ENCODE peak calls at places on chromosomes 12 and 14, in seven cellular contexts. W is GM12878, N is K562, Y is GM12891, K is SK-N-SH, R is H1, G is HepG2. S is an unnamed sample.

GRCh38 chr12:107557026-107557425 is 128.6 kb upstream of the PWP1 start:
- DNase-seq in W (no peak), N (no peak), Y (no peak), K (no peak), R (no peak), G (no peak), S (no peak)

GRCh38 chr12:63752283-63752682 is 27.4 kb upstream of the RXYLT1 start:
- DNase-seq in W (no peak), N (no peak), Y (no peak), K (no peak), R (no peak), G (no peak), S (no peak)

GRCh38 chr14:33477752-33478151 is 473.1 kb downstream of the EGLN3 start:
- DNase-seq in W (no peak), N (no peak), Y (no peak), K (no peak), R (no peak), G (no peak), S (no peak)

GRCh38 chr12:23525450-23526072 is 423.9 kb downstream of the SOX5 start:
- DNase-seq in W (no peak), N (no peak), Y (no peak), K (no peak), R (no peak), G (peak; percentile 38), S (no peak)

GRCh38 chr12:108570743-108571603 is 8.6 kb downstream of the ISCU start:
- DNase-seq in W (no peak), N (no peak), Y (no peak), K (no peak), R (no peak), G (peak; percentile 12), S (no peak)

GRCh38 chr12:51450816-51451215 is 26.2 kb downstream of the SLC4A8 start:
- DNase-seq in W (no peak), N (no peak), Y (no peak), K (no peak), R (no peak), G (no peak), S (no peak)

GRCh38 chr12:118743896-118744700 is 237.2 kb upstream of the SRRM4 start:
- DNase-seq in W (no peak), N (no peak), Y (no peak), K (peak; percentile 34), R (no peak), G (no peak), S (no peak)

GRCh38 chr14:68892961-68893360 is 86.1 kb downstream of the ACTN1 start:
- DNase-seq in W (no peak), N (peak; percentile 17), Y (no peak), K (no peak), R (no peak), G (no peak), S (no peak)

GRCh38 chr14:33842299-33842698 is 108.6 kb downstream of the EGLN3 start:
- DNase-seq in W (no peak), N (no peak), Y (no peak), K (no peak), R (no peak), G (no peak), S (no peak)

GRCh38 chr14:84750284-84750683 is 779.7 kb upstream of the FLRT2 start:
- DNase-seq in W (no peak), N (no peak), Y (no peak), K (no peak), R (no peak), G (no peak), S (no peak)

GRCh38 chr12:16112151-16112550 is 165.3 kb downstream of the SLC15A5 start:
- DNase-seq in W (no peak), N (no peak), Y (no peak), K (no peak), R (no peak), G (no peak), S (no peak)

GRCh38 chr14:100100032-100100405 is 34.8 kb downstream of the EVL start:
- DNase-seq in W (no peak), N (no peak), Y (no peak), K (no peak), R (no peak), G (no peak), S (no peak)

GRCh38 chr12:50197297-50197727 is 30.1 kb upstream of the CERS5 start:
- DNase-seq in W (no peak), N (no peak), Y (no peak), K (no peak), R (no peak), G (no peak), S (no peak)

GRCh38 chr12:25377475-25378179 is 126.9 kb upstream of the KRAS start:
- DNase-seq in W (no peak), N (no peak), Y (no peak), K (no peak), R (no peak), G (no peak), S (no peak)

GRCh38 chr14:95262511-95262891 is 57.2 kb downstream of the CLMN start:
- DNase-seq in W (no peak), N (no peak), Y (no peak), K (no peak), R (no peak), G (no peak), S (no peak)

GRCh38 chr12:109625131-109625559 is 51.6 kb downstream of the MVK start:
- DNase-seq in W (no peak), N (peak; percentile 31), Y (no peak), K (peak; percentile 85), R (no peak), G (no peak), S (no peak)

GRCh38 chr12:2691340-2692111 is 103.2 kb upstream of the FKBP4 start:
- DNase-seq in W (peak; percentile 15), N (peak; percentile 29), Y (peak; percentile 70), K (no peak), R (no peak), G (no peak), S (peak; percentile 53)

GRCh38 chr12:90234455-90234854 is 525.8 kb upstream of the ATP2B1 start:
- DNase-seq in W (no peak), N (no peak), Y (no peak), K (no peak), R (no peak), G (no peak), S (no peak)

GRCh38 chr14:64209428-64210165 is 84.6 kb downstream of the ESR2 start:
- DNase-seq in W (peak; percentile 48), N (no peak), Y (no peak), K (no peak), R (no peak), G (no peak), S (no peak)

GRCh38 chr12:4379410-4379809 is at the start of gene FGF23:
- DNase-seq in W (no peak), N (peak; percentile 19), Y (no peak), K (no peak), R (peak; percentile 19), G (peak; percentile 6), S (no peak)

GRCh38 chr12:23060161-23060560 is 435.2 kb downstream of the ETNK1 start:
- DNase-seq in W (no peak), N (no peak), Y (no peak), K (no peak), R (no peak), G (no peak), S (no peak)

DNA sequence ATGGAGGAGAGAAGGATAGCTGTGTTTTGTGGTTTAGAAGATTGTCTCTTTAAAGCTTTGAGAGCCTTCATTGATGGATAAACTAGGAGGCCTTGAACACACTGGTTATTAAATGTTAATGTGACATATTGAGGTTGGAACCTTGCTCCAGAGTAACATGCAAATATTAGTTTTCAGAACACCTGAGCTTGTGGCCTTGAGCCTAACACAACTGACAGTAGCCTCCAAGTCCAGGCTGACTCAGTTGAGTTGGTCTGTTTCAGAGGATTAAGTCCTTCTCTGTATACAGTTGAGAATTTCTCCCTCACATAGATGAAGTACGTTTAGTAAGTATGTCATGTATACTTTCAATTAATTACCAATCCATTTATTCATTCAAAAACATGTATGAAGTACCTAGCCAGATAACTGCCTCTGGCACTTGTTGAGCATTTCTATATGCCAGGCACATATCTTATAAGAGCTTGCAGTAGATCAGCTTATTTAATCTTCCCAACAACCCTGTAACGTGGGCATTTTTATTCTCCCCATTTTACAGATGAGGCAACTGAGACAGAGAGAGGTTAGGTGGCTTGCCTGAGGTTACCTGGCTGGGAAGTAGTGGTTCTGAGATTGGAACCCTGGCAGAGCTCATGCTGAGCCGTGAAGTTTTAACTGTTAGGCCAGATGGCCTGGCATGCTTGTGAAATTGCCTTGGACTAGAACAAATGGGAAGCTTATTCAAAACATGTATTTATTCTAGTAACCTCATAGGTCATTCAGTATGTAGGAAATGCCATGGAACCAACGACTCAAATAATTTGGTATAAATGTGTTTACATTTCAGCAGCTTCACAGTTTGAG is 63.6 kb downstream of the ELK3 start:
- DNase-seq in W (no peak), N (no peak), Y (no peak), K (no peak), R (no peak), G (peak; percentile 67), S (no peak)
- TF ChIP-seq TAF1 in W (no peak), N (no peak), Y (no peak), K (no peak), R (no peak), G (no peak), S (no peak)

GRCh38 chr14:97218713-97219355 is 421.7 kb downstream of the VRK1 start:
- DNase-seq in W (no peak), N (no peak), Y (no peak), K (peak; percentile 19), R (peak; percentile 25), G (no peak), S (no peak)
- TF ChIP-seq POLR2AphosphoS5 in W (no peak), N (no peak), Y (no peak), K (no peak), R (no peak), G (no peak), S (no peak)

GRCh38 chr14:67373347-67373746 is 13.2 kb downstream of the EIF2S1 start:
- DNase-seq in W (peak; percentile 15), N (no peak), Y (no peak), K (no peak), R (no peak), G (no peak), S (no peak)

GRCh38 chr14:67372833-67373232 is 12.7 kb downstream of the EIF2S1 start:
- DNase-seq in W (no peak), N (no peak), Y (no peak), K (no peak), R (no peak), G (no peak), S (no peak)

DNA sequence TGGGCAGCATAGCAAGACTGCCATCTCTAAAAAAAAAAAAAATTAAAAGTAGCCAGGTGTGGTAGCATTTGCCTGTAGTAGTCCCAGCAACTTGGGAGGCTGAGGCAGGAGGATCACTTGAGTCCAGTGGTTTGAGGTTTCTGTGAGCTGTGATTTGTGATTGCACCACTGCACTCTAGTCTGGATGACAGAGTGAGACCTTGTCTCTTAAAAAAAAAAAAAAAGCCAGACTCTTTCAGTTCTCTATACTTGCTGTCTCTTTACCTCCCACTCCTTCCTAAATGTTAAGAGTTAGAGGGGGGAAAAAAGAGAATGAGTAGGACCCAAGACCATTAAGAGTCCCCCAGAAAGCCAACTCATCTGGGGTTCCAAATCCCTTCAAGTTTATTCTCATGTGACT is 17.8 kb downstream of the EIF2S1 start:
- DNase-seq in W (no peak), N (no peak), Y (no peak), K (no peak), R (no peak), G (no peak), S (no peak)
- TF ChIP-seq TAF1 in W (no peak), N (no peak), Y (no peak), K (no peak), R (no peak), G (no peak), S (no peak)

DNA sequence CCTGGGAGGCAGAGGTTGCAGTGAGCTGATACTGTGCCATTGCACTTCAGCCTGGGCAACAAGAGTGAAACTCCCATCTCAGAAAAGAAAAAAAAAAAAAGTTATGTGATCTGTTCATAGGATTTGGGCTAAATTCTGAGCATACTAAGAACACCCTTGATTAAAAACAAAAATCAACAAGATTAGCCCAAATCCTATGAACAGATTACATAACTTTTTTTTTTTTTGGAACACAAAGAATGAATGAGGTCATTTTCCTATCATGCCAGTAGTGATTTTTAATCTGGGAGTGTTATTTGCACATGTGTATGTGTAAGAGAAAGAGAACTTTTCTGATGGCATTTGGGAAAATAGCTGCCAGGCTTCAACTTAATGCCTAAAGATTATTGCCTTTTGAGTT is 208.7 kb downstream of the ERC1 start:
- DNase-seq in W (no peak), N (no peak), Y (no peak), K (no peak), R (no peak), G (no peak), S (no peak)
- TF ChIP-seq POLR2AphosphoS5 in W (no peak), N (no peak), Y (no peak), K (no peak), R (no peak), G (no peak), S (no peak)